ENCODE peak calls at places on chromosomes 12 and 14, in nine cellular contexts. R is IMR-90, Q is uterus, S is fibroblast of pulmonary artery, L is HFF-Myc, J is transverse colon, K is H1, G is fibroblast of mammary gland, F is coronary artery. X is an unnamed sample.

GRCh38 chr12:89384050-89384749 is 31.9 kb upstream of the DUSP6 start:
- DNase-seq in R (peak; percentile 92), Q (peak; percentile 63), S (peak; percentile 98), L (peak; percentile 89), J (peak; percentile 68), K (peak; percentile 15), G (peak; percentile 90), F (no peak), X (peak; percentile 94)

GRCh38 chr14:65131176-65131765 is 29.0 kb upstream of the MAX start:
- DNase-seq in R (peak; percentile 84), Q (no peak), S (no peak), L (peak; percentile 32), J (peak; percentile 60), K (no peak), G (peak; percentile 19), F (no peak), X (peak; percentile 54)

GRCh38 chr12:50620050-50620974 is 115.5 kb downstream of the DIP2B start:
- DNase-seq in R (peak; percentile 95), Q (no peak), S (peak; percentile 83), L (peak; percentile 61), J (no peak), K (peak; percentile 29), G (peak; percentile 88), F (no peak), X (peak; percentile 92)

GRCh38 chr14:35342160-35343010 is 50.2 kb downstream of the PSMA6 start:
- DNase-seq in R (peak; percentile 62), Q (peak; percentile 60), S (peak; percentile 45), L (no peak), J (no peak), K (no peak), G (peak; percentile 69), F (peak; percentile 96), X (no peak)

GRCh38 chr12:20547788-20548575 is 147.2 kb upstream of the SLCO1C1 start:
- DNase-seq in R (peak; percentile 45), Q (no peak), S (peak; percentile 65), L (no peak), J (no peak), K (no peak), G (peak; percentile 34), F (no peak), X (peak; percentile 74)

GRCh38 chr12:65699251-65699650 is 125.0 kb upstream of the HMGA2 start:
- DNase-seq in R (peak; percentile 65), Q (no peak), S (peak; percentile 75), L (no peak), J (no peak), K (no peak), G (peak; percentile 87), F (no peak), X (peak; percentile 85)

GRCh38 chr12:12612403-12612802 is 727 bp downstream of the CREBL2 start:
- DNase-seq in R (peak; percentile 80), Q (no peak), S (peak; percentile 88), L (no peak), J (no peak), K (no peak), G (peak; percentile 69), F (no peak), X (peak; percentile 86)

GRCh38 chr12:89261982-89262381 is 90.3 kb downstream of the DUSP6 start:
- DNase-seq in R (no peak), Q (no peak), S (no peak), L (no peak), J (no peak), K (no peak), G (no peak), F (no peak), X (no peak)

GRCh38 chr12:271165-271564 is 8.5 kb upstream of the SLC6A13 start:
- DNase-seq in R (no peak), Q (no peak), S (no peak), L (no peak), J (no peak), K (no peak), G (no peak), F (no peak), X (no peak)

GRCh38 chr14:93430889-93431670 is at the start of gene UNC79:
- DNase-seq in R (no peak), Q (no peak), S (peak; percentile 18), L (no peak), J (no peak), K (peak; percentile 21), G (peak; percentile 5), F (no peak), X (peak; percentile 6)

GRCh38 chr12:117388865-117389508 is 27.6 kb upstream of the NOS1 start:
- DNase-seq in R (no peak), Q (no peak), S (no peak), L (no peak), J (no peak), K (no peak), G (no peak), F (no peak), X (no peak)

GRCh38 chr14:103871596-103872480 is 24.5 kb upstream of the PPP1R13B start:
- DNase-seq in R (no peak), Q (no peak), S (no peak), L (no peak), J (peak; percentile 89), K (no peak), G (no peak), F (no peak), X (no peak)

GRCh38 chr14:101918125-101918989 is 46.0 kb upstream of the DYNC1H1 start:
- DNase-seq in R (no peak), Q (no peak), S (no peak), L (no peak), J (no peak), K (peak; percentile 19), G (no peak), F (no peak), X (peak; percentile 28)

GRCh38 chr14:50303744-50304471 is 8.1 kb downstream of the L2HGDH start:
- DNase-seq in R (peak; percentile 28), Q (no peak), S (peak; percentile 64), L (no peak), J (no peak), K (no peak), G (no peak), F (no peak), X (peak; percentile 49)

GRCh38 chr14:104222396-104223036 is 84.1 kb downstream of the KIF26A start:
- DNase-seq in R (no peak), Q (no peak), S (no peak), L (no peak), J (no peak), K (no peak), G (no peak), F (no peak), X (no peak)

GRCh38 chr14:95054346-95055280 is 102.7 kb downstream of the DICER1 start:
- DNase-seq in R (no peak), Q (no peak), S (no peak), L (no peak), J (no peak), K (no peak), G (no peak), F (peak; percentile 61), X (no peak)

GRCh38 chr12:63802012-63802608 is 22.4 kb downstream of the RXYLT1 start:
- DNase-seq in R (peak; percentile 25), Q (no peak), S (peak; percentile 51), L (no peak), J (no peak), K (no peak), G (peak; percentile 38), F (no peak), X (peak; percentile 59)

GRCh38 chr12:105995986-105996385 is 142.8 kb downstream of the NUAK1 start:
- DNase-seq in R (peak; percentile 41), Q (no peak), S (no peak), L (peak; percentile 37), J (no peak), K (no peak), G (no peak), F (no peak), X (peak; percentile 43)

GRCh38 chr14:99690636-99691035 is 6.5 kb downstream of the CYP46A1 start:
- DNase-seq in R (no peak), Q (no peak), S (no peak), L (no peak), J (no peak), K (no peak), G (no peak), F (no peak), X (no peak)

GRCh38 chr14:49688701-49689030 is 652 bp upstream of the POLE2 start:
- DNase-seq in R (no peak), Q (no peak), S (peak; percentile 3), L (no peak), J (no peak), K (no peak), G (no peak), F (no peak), X (no peak)

GRCh38 chr14:96160030-96160912 is 44.4 kb upstream of the BDKRB2 start:
- DNase-seq in R (no peak), Q (no peak), S (no peak), L (no peak), J (no peak), K (no peak), G (no peak), F (peak; percentile 46), X (no peak)

GRCh38 chr12:128771681-128772080 is 52.1 kb downstream of the SLC15A4 start:
- DNase-seq in R (peak; percentile 4), Q (no peak), S (no peak), L (no peak), J (no peak), K (no peak), G (peak; percentile 6), F (no peak), X (peak; percentile 63)

GRCh38 chr14:64940336-64940910 is 2.1 kb downstream of the GPX2 start:
- DNase-seq in R (no peak), Q (no peak), S (no peak), L (no peak), J (no peak), K (no peak), G (no peak), F (no peak), X (no peak)

GRCh38 chr12:132342322-132342721 is 12.9 kb upstream of the GALNT9 start:
- DNase-seq in R (no peak), Q (no peak), S (no peak), L (no peak), J (no peak), K (no peak), G (no peak), F (no peak), X (no peak)
- TF ChIP-seq CTCF in R (peak; percentile 15), Q (no peak), S (peak; percentile 41), L (no peak), J (no peak), K (peak; percentile 93), G (peak; percentile 5), F (no peak), X (peak; percentile 61)

GRCh38 chr12:71441350-71441748 is 1.8 kb downstream of the LGR5 start:
- DNase-seq in R (no peak), Q (no peak), S (no peak), L (no peak), J (no peak), K (no peak), G (no peak), F (no peak), X (no peak)
- H3K4me3 ChIP-seq in R (no peak overlapping the region), Q (no peak overlapping the region), S (no peak overlapping the region), L (no peak overlapping the region), J (no peak overlapping the region), K (no peak overlapping the region), G (no peak overlapping the region), F (no peak overlapping the region), X (no peak overlapping the region)

GRCh38 chr12:9114946-9115345 is 773 bp downstream of the A2M start:
- DNase-seq in R (no peak), Q (no peak), S (no peak), L (no peak), J (no peak), K (no peak), G (no peak), F (no peak), X (no peak)
- TF ChIP-seq CTCF in R (no peak), Q (no peak), S (no peak), L (no peak), J (no peak), K (no peak), G (no peak), F (no peak), X (no peak)

GRCh38 chr12:6950401-6950801 is 755 bp upstream of the PTPN6 start:
- DNase-seq in R (no peak), Q (no peak), S (no peak), L (no peak), J (no peak), K (no peak), G (no peak), F (no peak), X (no peak)
- H3K4me3 ChIP-seq in R (no peak overlapping the region), Q (no peak overlapping the region), S (no peak overlapping the region), L (no peak overlapping the region), J (no peak overlapping the region), K (no peak overlapping the region), G (no peak overlapping the region), F (no peak overlapping the region), X (no peak overlapping the region)

X was measured in choroid plexus epithelial cell.